ENCODE peak calls at places on chromosomes 1 and 21, in six cellular contexts. V is MM.1S, M is vagina, C is sigmoid colon, W is transverse colon, F is coronary artery. U is an unnamed sample.

GRCh38 chr21:32256873-32257620 is 21.8 kb downstream of the MIS18A start:
- DNase-seq in V (no peak), M (no peak), C (peak), W (peak), F (peak), U (no peak)

GRCh38 chr1:35675773-35676172 is 34.4 kb upstream of the PSMB2 start:
- DNase-seq in V (no peak), M (no peak), C (no peak), W (no peak), F (no peak), U (no peak)

GRCh38 chr1:53115403-53116306 is 26.8 kb downstream of the SLC1A7 start:
- DNase-seq in V (no peak), M (no peak), C (no peak), W (no peak), F (no peak), U (no peak)

GRCh38 chr1:231053493-231054162 is 13.6 kb upstream of the FAM89A start:
- DNase-seq in V (peak), M (no peak), C (no peak), W (peak), F (no peak), U (peak)

GRCh38 chr1:42965339-42965738 is 6.7 kb upstream of the SLC2A1 start:
- DNase-seq in V (no peak), M (no peak), C (no peak), W (no peak), F (no peak), U (no peak)

GRCh38 chr1:26287033-26287711 is 7.3 kb downstream of the SH3BGRL3 start:
- DNase-seq in V (peak), M (no peak), C (peak), W (peak), F (no peak), U (no peak)

GRCh38 chr1:181397841-181398240 is 85.5 kb upstream of the CACNA1E start:
- DNase-seq in V (peak), M (no peak), C (no peak), W (no peak), F (no peak), U (no peak)

GRCh38 chr1:157156058-157156541 is 17.9 kb upstream of the ETV3 start:
- DNase-seq in V (peak), M (no peak), C (peak), W (peak), F (no peak), U (peak)

GRCh38 chr21:43792406-43792805 is 3.0 kb downstream of the RRP1 start:
- DNase-seq in V (no peak), M (no peak), C (no peak), W (no peak), F (no peak), U (no peak)

GRCh38 chr1:38719880-38720279 is 139.7 kb downstream of the RRAGC start:
- DNase-seq in V (no peak), M (no peak), C (no peak), W (no peak), F (no peak), U (no peak)

GRCh38 chr1:32647308-32648134 is 2.8 kb downstream of the ZBTB8OS start:
- DNase-seq in V (no peak), M (no peak), C (no peak), W (no peak), F (no peak), U (no peak)

GRCh38 chr1:203791498-203791897 is 3.9 kb upstream of the ZBED6 start:
- DNase-seq in V (no peak), M (no peak), C (no peak), W (no peak), F (no peak), U (no peak)

GRCh38 chr21:39525129-39525528 is 73.4 kb downstream of the SH3BGR start:
- DNase-seq in V (no peak), M (no peak), C (no peak), W (no peak), F (no peak), U (no peak)

GRCh38 chr1:219582310-219582709 is 30.6 kb downstream of the ZC3H11B start:
- DNase-seq in V (peak), M (no peak), C (no peak), W (no peak), F (no peak), U (no peak)

GRCh38 chr1:30106125-30106524 is 617.3 kb downstream of the MATN1 start:
- DNase-seq in V (no peak), M (no peak), C (no peak), W (peak), F (no peak), U (no peak)

GRCh38 chr1:178055093-178055492 is 38.8 kb upstream of the RASAL2 start:
- DNase-seq in V (peak), M (no peak), C (no peak), W (peak), F (no peak), U (peak)

GRCh38 chr1:165842363-165843129 is 15.1 kb downstream of the UCK2 start:
- DNase-seq in V (peak), M (no peak), C (no peak), W (no peak), F (no peak), U (no peak)

GRCh38 chr21:37829043-37829442 is 87.2 kb downstream of the KCNJ6 start:
- DNase-seq in V (no peak), M (no peak), C (no peak), W (peak), F (no peak), U (no peak)

GRCh38 chr1:10495942-10496341 is 21.2 kb downstream of the PEX14 start:
- DNase-seq in V (no peak), M (no peak), C (no peak), W (no peak), F (no peak), U (no peak)

GRCh38 chr1:156524985-156525590 is 24.5 kb upstream of the MEF2D start:
- DNase-seq in V (peak), M (no peak), C (no peak), W (no peak), F (no peak), U (no peak)

GRCh38 chr1:21896652-21897532 is 40.2 kb downstream of the HSPG2 start:
- DNase-seq in V (no peak), M (no peak), C (peak), W (peak), F (peak), U (no peak)

GRCh38 chr1:56688522-56689026 is 43.5 kb downstream of the PRKAA2 start:
- DNase-seq in V (no peak), M (no peak), C (no peak), W (no peak), F (no peak), U (no peak)

GRCh38 chr1:116448785-116449385 is 75.8 kb downstream of the ATP1A1 start:
- DNase-seq in V (no peak), M (no peak), C (no peak), W (no peak), F (no peak), U (no peak)

GRCh38 chr1:78839704-78840277 is 166.7 kb downstream of the ADGRL4 start:
- DNase-seq in V (peak), M (no peak), C (no peak), W (no peak), F (no peak), U (no peak)

GRCh38 chr1:36329817-36330216 is 6.4 kb upstream of the EVA1B start:
- DNase-seq in V (no peak), M (no peak), C (no peak), W (no peak), F (no peak), U (no peak)

GRCh38 chr1:226884966-226885820 is 14.8 kb downstream of the PSEN2 start:
- DNase-seq in V (no peak), M (no peak), C (no peak), W (no peak), F (no peak), U (no peak)

GRCh38 chr1:36160949-36161485 is 5.1 kb downstream of the MAP7D1 start:
- DNase-seq in V (peak), M (no peak), C (peak), W (peak), F (peak), U (peak)

GRCh38 chr21:34846601-34847112 is 177.9 kb downstream of the CLIC6 start:
- DNase-seq in V (no peak), M (no peak), C (no peak), W (peak), F (no peak), U (no peak)

DNA sequence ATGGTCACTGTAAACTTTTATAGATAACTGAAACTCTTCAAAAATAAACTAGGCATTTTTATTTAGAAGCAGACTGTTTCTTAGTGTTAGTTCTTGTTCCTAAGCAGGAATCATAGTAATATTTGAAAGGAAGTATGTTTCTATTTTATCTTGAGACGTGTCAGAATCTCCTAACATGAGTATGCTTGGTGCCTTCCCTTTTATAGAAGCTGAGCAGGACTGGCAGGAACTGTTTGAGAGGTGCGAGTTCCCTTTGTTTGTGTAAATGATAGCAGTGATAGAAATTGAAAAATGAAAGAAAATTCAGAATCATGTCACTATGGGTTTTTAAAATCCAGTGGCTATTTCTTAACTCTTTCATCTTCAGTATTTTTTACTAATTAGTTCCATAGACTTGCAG is 56.9 kb downstream of the LRRC8D start:
- DNase-seq in V (no peak), M (no peak), C (no peak), W (no peak), F (no peak), U (no peak)
- H3K27ac ChIP-seq in V (no peak), M (no peak), C (no peak), W (no peak), F (no peak), U (no peak)

DNA sequence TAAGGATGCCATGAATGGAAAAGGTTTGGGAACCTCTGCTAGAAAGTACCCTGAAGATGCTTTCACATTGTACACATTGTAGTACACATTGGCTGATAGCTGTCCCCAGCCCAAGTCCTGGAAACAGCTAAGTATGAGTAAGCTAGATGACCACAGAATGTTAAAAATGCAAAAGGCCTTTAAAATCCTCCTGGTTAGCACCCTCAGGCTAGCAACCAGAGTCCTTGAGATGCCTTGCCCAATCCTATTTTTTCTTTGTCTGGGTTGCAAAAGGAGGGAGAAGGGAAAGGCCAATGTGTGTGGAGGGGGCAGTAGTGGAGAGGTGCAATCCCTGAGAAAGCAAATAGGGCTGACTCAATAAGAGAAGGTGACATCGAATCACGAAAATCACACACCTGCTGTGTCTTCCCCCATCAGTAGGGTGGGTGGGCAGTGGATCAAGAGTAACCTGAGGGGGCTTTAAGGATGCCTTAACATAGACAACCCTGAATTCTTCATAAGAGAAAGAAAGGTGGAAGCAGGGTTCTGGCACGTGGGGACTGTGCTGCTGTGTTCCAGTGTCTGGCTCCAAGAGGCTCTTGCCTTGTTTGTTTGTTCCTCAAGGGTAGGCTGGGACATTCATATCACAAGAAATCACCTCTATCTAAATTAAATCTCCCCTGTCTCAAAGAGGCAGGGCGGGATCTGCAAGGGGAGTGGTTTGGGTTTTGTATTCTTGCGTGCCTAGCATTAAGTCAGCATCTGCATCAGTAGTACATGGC is 266.2 kb upstream of the PLXNA2 start:
- DNase-seq in V (no peak), M (no peak), C (no peak), W (no peak), F (no peak), U (no peak)
- H3K27ac ChIP-seq in V (no peak), M (no peak), C (no peak), W (no peak), F (no peak), U (no peak)

DNA sequence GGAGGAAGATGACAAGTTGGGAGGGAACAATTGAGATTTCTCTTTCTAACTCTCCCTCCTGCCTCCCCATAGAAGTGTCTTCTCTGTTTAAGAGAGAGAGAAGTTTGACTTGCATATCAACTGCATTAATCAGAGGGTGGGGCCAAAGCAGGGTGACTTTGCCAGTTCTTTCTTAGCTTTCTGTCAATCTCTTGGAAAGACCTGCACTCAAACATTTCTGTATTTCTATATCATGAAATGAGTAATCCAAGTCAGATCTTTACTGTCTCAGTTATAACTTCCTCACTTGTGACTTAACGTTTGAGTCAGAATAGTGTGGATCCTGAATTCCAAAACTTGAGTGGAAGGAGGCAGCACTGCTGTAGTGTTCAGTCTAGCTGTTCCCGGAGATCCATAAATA is 180.8 kb upstream of the KCNK2 start:
- DNase-seq in V (no peak), M (no peak), C (no peak), W (no peak), F (no peak), U (no peak)
- H3K27ac ChIP-seq in V (no peak), M (no peak), C (no peak), W (no peak), F (no peak), U (no peak)

GRCh38 chr1:186078245-186078644 is 296.8 kb downstream of the TPR start:
- DNase-seq in V (no peak), M (no peak), C (no peak), W (no peak), F (no peak), U (no peak)

GRCh38 chr1:186086583-186086982 is 288.5 kb downstream of the TPR start:
- DNase-seq in V (no peak), M (no peak), C (no peak), W (no peak), F (no peak), U (no peak)

GRCh38 chr1:186079084-186079684 is 295.9 kb downstream of the TPR start:
- DNase-seq in V (no peak), M (no peak), C (no peak), W (no peak), F (no peak), U (no peak)

GRCh38 chr1:186082235-186082937 is 292.7 kb downstream of the TPR start:
- DNase-seq in V (no peak), M (no peak), C (peak), W (peak), F (peak), U (peak)
- H3K27ac ChIP-seq in V (no peak), M (no peak), C (no peak), W (peak), F (peak), U (no peak)

GRCh38 chr1:94926915-94927404 is at the start of gene CNN3:
- DNase-seq in V (no peak), M (no peak), C (peak), W (peak), F (peak), U (peak)

GRCh38 chr1:94922756-94923465 is 4.0 kb downstream of the CNN3 start:
- DNase-seq in V (peak), M (no peak), C (no peak), W (no peak), F (no peak), U (no peak)

GRCh38 chr1:94926365-94926914 is 470 bp downstream of the CNN3 start:
- DNase-seq in V (no peak), M (no peak), C (peak), W (peak), F (peak), U (peak)

GRCh38 chr1:94925561-94926364 is 1.1 kb downstream of the CNN3 start:
- DNase-seq in V (no peak), M (no peak), C (peak), W (peak), F (peak), U (peak)

DNA sequence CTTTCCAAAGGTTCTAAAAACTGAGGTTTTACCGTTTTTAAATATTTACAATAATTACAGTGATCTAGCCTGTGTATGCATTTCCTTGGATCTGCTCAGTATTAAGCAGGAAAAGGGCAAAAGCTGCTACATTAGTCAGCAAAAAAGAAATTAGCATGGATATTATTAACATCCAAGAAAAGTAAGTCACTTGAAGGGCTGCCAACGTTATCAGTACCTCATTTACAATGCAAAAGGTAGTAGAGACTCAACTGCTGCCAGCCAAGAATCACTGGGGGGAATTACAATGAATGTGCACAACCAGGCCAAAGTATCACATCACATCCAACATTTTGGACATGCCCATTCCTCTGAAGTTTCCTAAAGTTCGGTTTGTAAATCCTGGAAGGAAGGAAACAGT is 1.9 kb downstream of the CNN3 start:
- DNase-seq in V (no peak), M (no peak), C (no peak), W (no peak), F (no peak), U (no peak)
- H3K27ac ChIP-seq in V (no peak), M (peak), C (peak), W (peak), F (peak), U (no peak)

GRCh38 chr1:24102966-24103365 is 9.0 kb downstream of the MYOM3 start:
- DNase-seq in V (no peak), M (no peak), C (no peak), W (no peak), F (peak), U (no peak)
- H3K27ac ChIP-seq in V (no peak), M (no peak), C (no peak), W (no peak), F (peak), U (no peak)

GRCh38 chr1:13616234-13616633 is 32.6 kb downstream of the PDPN start:
- DNase-seq in V (no peak), M (no peak), C (no peak), W (no peak), F (no peak), U (no peak)
- H3K27ac ChIP-seq in V (no peak), M (peak), C (peak), W (peak), F (no peak), U (no peak)

GRCh38 chr1:160399544-160400283 is 650 bp upstream of the VANGL2 start:
- DNase-seq in V (peak), M (no peak), C (no peak), W (no peak), F (no peak), U (no peak)
- H3K27ac ChIP-seq in V (no peak), M (peak), C (peak), W (peak), F (no peak), U (peak)

GRCh38 chr1:201895913-201896807 is 7.5 kb downstream of the SHISA4 start:
- DNase-seq in V (peak), M (no peak), C (peak), W (peak), F (peak), U (peak)
- H3K27ac ChIP-seq in V (no peak), M (peak), C (peak), W (peak), F (peak), U (peak)